ENCODE peak calls at places on chromosomes 4 and X, in six cellular contexts. N, E, T, A, B and Y are unnamed samples.
A peak's percentile ranks its signal among the peaks of the same experiment; 100 is the strongest.

GRCh38 chr4:680565-680930 is 6.2 kb downstream of the MYL5 start:
- DNase-seq in N (no peak), E (no peak), T (no peak), A (no peak), B (no peak), Y (peak; percentile 22)

GRCh38 chr4:112855058-112855457 is 194.4 kb upstream of the ANK2 start:
- DNase-seq in N (no peak), E (no peak), T (no peak), A (no peak), B (peak; percentile 6), Y (no peak)

GRCh38 chr4:56995525-56995924 is 16.8 kb downstream of the POLR2B start:
- DNase-seq in N (peak; percentile 96), E (peak; percentile 97), T (no peak), A (peak; percentile 71), B (peak; percentile 85), Y (no peak)

GRCh38 chr4:186760576-186760975 is 36.9 kb upstream of the FAT1 start:
- DNase-seq in N (peak; percentile 50), E (peak; percentile 75), T (peak; percentile 93), A (no peak), B (peak; percentile 70), Y (no peak)

GRCh38 chr4:159075531-159075932 is 27.3 kb upstream of the RAPGEF2 start:
- DNase-seq in N (peak; percentile 12), E (peak; percentile 69), T (no peak), A (peak; percentile 77), B (no peak), Y (no peak)

GRCh38 chrX:143788265-143788664 is 67.7 kb upstream of the SPANXN2 start:
- DNase-seq in N (peak; percentile 43), E (peak; percentile 46), T (no peak), A (peak; percentile 1), B (peak; percentile 23), Y (no peak)

GRCh38 chr4:61199869-61200194 is 294 bp upstream of the ADGRL3 start:
- DNase-seq in N (no peak), E (no peak), T (no peak), A (no peak), B (no peak), Y (no peak)

GRCh38 chr4:40829586-40829985 is 79.8 kb downstream of the NSUN7 start:
- DNase-seq in N (no peak), E (no peak), T (no peak), A (no peak), B (no peak), Y (no peak)

GRCh38 chr4:53015681-53016080 is 153.6 kb downstream of the RASL11B start:
- DNase-seq in N (peak; percentile 77), E (peak; percentile 74), T (no peak), A (peak; percentile 89), B (peak; percentile 90), Y (no peak)

GRCh38 chr4:73621357-73621756 is 1.1 kb upstream of the RASSF6 start:
- DNase-seq in N (no peak), E (no peak), T (no peak), A (no peak), B (no peak), Y (no peak)